ENCODE peak calls at places on chromosomes 2 and 18, in nine cellular contexts. H, A, E, K, C, V, I, R and W are unnamed samples.

GRCh38 chr2:102027036-102027702 is 35.4 kb downstream of the IL1R2 start:
- DNase-seq in I (no peak), K (no peak), V (no peak), H (no peak), E (no peak), C (no peak), A (peak), R (peak), W (no peak)

GRCh38 chr2:20190170-20190569 is 34.8 kb downstream of the SDC1 start:
- DNase-seq in C (no peak), H (no peak), A (no peak), R (no peak), I (no peak), V (no peak), E (no peak), K (no peak), W (no peak)

GRCh38 chr2:122203523-122203922 is 448.1 kb downstream of the TSN start:
- DNase-seq in R (peak), A (peak), E (no peak), K (no peak), V (peak), C (no peak), I (no peak), H (no peak), W (no peak)

GRCh38 chr2:36482576-36483214 is 115.3 kb downstream of the FEZ2 start:
- DNase-seq in R (peak), A (peak), V (peak), K (no peak), I (no peak), E (no peak), H (no peak), C (no peak), W (no peak)

GRCh38 chr2:239275037-239275685 is 125.7 kb downstream of the HDAC4 start:
- DNase-seq in E (peak), C (peak), K (peak), R (peak), H (peak), A (peak), V (peak), I (peak), W (no peak)

GRCh38 chr2:8159966-8160603 is 521.8 kb upstream of the ID2 start:
- DNase-seq in R (no peak), V (no peak), I (no peak), K (no peak), C (peak), A (no peak), H (no peak), E (peak), W (peak)

GRCh38 chr2:188291617-188292445 is at the start of gene GULP1:
- DNase-seq in E (no peak), K (peak), A (peak), I (peak), V (peak), R (no peak), H (peak), C (peak), W (peak)

GRCh38 chr18:10131783-10132381 is 218.1 kb downstream of the VAPA start:
- DNase-seq in A (no peak), K (no peak), H (no peak), I (no peak), V (peak), C (no peak), R (no peak), E (no peak), W (peak)

GRCh38 chr2:234631896-234632514 is 135.1 kb upstream of the ARL4C start:
- DNase-seq in K (no peak), V (no peak), I (no peak), A (no peak), C (no peak), E (no peak), R (no peak), H (no peak), W (peak)

GRCh38 chr2:159855153-159856140 is 57.4 kb upstream of the CD302 start:
- DNase-seq in E (no peak), V (no peak), A (peak), K (no peak), R (no peak), H (no peak), I (no peak), C (no peak), W (no peak)

GRCh38 chr18:45518770-45519169 is 96.5 kb upstream of the SLC14A2 start:
- DNase-seq in H (no peak), A (no peak), V (no peak), K (no peak), R (no peak), C (no peak), E (no peak), I (no peak), W (no peak)

GRCh38 chr2:232772540-232772939 is 3.8 kb downstream of the KCNJ13 start:
- DNase-seq in K (no peak), C (peak), I (no peak), V (no peak), E (peak), R (no peak), A (no peak), H (no peak), W (no peak)

GRCh38 chr18:22347624-22348511 is 69.8 kb downstream of the CTAGE1 start:
- DNase-seq in H (no peak), E (no peak), C (no peak), A (peak), V (peak), K (peak), R (no peak), I (peak), W (no peak)

GRCh38 chr2:38876407-38876806 is 631 bp downstream of the MORN2 start:
- DNase-seq in R (no peak), E (no peak), I (no peak), A (no peak), V (no peak), H (no peak), K (no peak), C (no peak), W (no peak)

GRCh38 chr2:31070339-31070738 is 67.9 kb downstream of the GALNT14 start:
- DNase-seq in V (no peak), H (peak), E (no peak), C (no peak), I (no peak), R (no peak), A (no peak), K (no peak), W (no peak)

GRCh38 chr2:204183608-204184007 is 247.0 kb downstream of the ICOS start:
- DNase-seq in H (no peak), V (no peak), I (no peak), A (no peak), K (no peak), C (no peak), R (no peak), E (no peak), W (no peak)

GRCh38 chr2:176652300-176653182 is 383.3 kb downstream of the MTX2 start:
- DNase-seq in K (no peak), I (peak), H (no peak), R (no peak), V (peak), C (peak), A (peak), E (peak), W (no peak)

GRCh38 chr2:120761164-120761861 is 25.6 kb downstream of the GLI2 start:
- DNase-seq in I (no peak), E (no peak), A (no peak), V (no peak), H (peak), K (no peak), C (no peak), R (no peak), W (no peak)

GRCh38 chr2:169095631-169096105 is 26.3 kb downstream of the DHRS9 start:
- DNase-seq in R (peak), A (peak), I (no peak), K (no peak), H (no peak), E (no peak), V (peak), C (no peak), W (no peak)

GRCh38 chr2:37610638-37611289 is 60.7 kb downstream of the CDC42EP3 start:
- DNase-seq in K (no peak), C (no peak), E (no peak), H (no peak), I (no peak), V (no peak), R (no peak), A (peak), W (no peak)

GRCh38 chr2:118492335-118492734 is 355.1 kb downstream of the EN1 start:
- DNase-seq in A (peak), V (peak), E (peak), H (no peak), I (no peak), K (no peak), R (no peak), C (no peak), W (no peak)
- TF ChIP-seq CTCF in A (peak), V (peak), E (no peak), H (peak), I (no peak), K (no peak), R (peak), C (no peak), W (no peak)

GRCh38 chr18:4276983-4277585 is 178.0 kb downstream of the DLGAP1 start:
- DNase-seq in H (no peak), I (no peak), C (peak), V (no peak), A (no peak), K (no peak), E (peak), R (no peak), W (no peak)
- TF ChIP-seq CTCF in H (no peak), I (no peak), C (no peak), V (no peak), A (no peak), K (no peak), E (no peak), R (no peak), W (no peak)

GRCh38 chr2:62297642-62298010 is 101.7 kb downstream of the B3GNT2 start:
- DNase-seq in H (no peak), K (no peak), E (peak), C (no peak), V (no peak), A (peak), R (no peak), I (no peak), W (no peak)
- TF ChIP-seq CTCF in H (no peak), K (no peak), E (peak), C (peak), V (peak), A (peak), R (peak), I (no peak), W (no peak)

GRCh38 chr2:48104418-48104817 is 198.1 kb upstream of the FBXO11 start:
- DNase-seq in R (no peak), A (no peak), I (no peak), H (no peak), C (no peak), V (no peak), K (no peak), E (no peak), W (no peak)

GRCh38 chr2:48108455-48108854 is 202.2 kb upstream of the FBXO11 start:
- DNase-seq in H (no peak), V (no peak), I (no peak), E (no peak), K (no peak), C (no peak), A (no peak), R (no peak), W (no peak)

GRCh38 chr2:48105848-48106247 is 199.6 kb upstream of the FBXO11 start:
- DNase-seq in C (no peak), E (no peak), A (no peak), V (no peak), R (no peak), I (no peak), H (no peak), K (no peak), W (no peak)

GRCh38 chr2:48109491-48110204 is 203.3 kb upstream of the FBXO11 start:
- DNase-seq in A (no peak), I (no peak), V (no peak), H (no peak), C (no peak), R (no peak), K (no peak), E (no peak), W (no peak)

GRCh38 chr2:48107326-48107925 is 201.1 kb upstream of the FBXO11 start:
- DNase-seq in E (no peak), C (no peak), K (peak), A (peak), V (peak), H (no peak), R (no peak), I (no peak), W (no peak)
- TF ChIP-seq CTCF in E (no peak), C (no peak), K (no peak), A (peak), V (no peak), H (no peak), R (no peak), I (no peak), W (no peak)

GRCh38 chr2:140808816-140809215 is 1322.0 kb downstream of the LRP1B start:
- DNase-seq in I (no peak), E (peak), V (no peak), A (peak), C (no peak), R (no peak), H (no peak), K (no peak), W (no peak)
- TF ChIP-seq CTCF in I (no peak), E (peak), V (no peak), A (peak), C (no peak), R (peak), H (no peak), K (no peak), W (peak)

GRCh38 chr2:223760838-223761502 is 76.4 kb downstream of the AP1S3 start:
- DNase-seq in R (peak), C (peak), K (peak), H (peak), V (peak), I (peak), E (peak), A (peak), W (peak)
- TF ChIP-seq CTCF in R (peak), C (peak), K (no peak), H (no peak), V (no peak), I (no peak), E (peak), A (peak), W (no peak)

GRCh38 chr2:3460831-3461544 is 58.3 kb downstream of the ADI1 start:
- DNase-seq in C (no peak), V (no peak), H (no peak), A (no peak), E (no peak), R (no peak), I (no peak), K (no peak), W (no peak)

GRCh38 chr2:3463156-3463835 is 56.0 kb downstream of the ADI1 start:
- DNase-seq in C (no peak), H (no peak), A (no peak), R (no peak), I (no peak), V (no peak), K (peak), E (no peak), W (no peak)

GRCh38 chr2:3461781-3462492 is 57.4 kb downstream of the ADI1 start:
- DNase-seq in C (peak), V (peak), A (peak), R (no peak), K (peak), I (no peak), H (no peak), E (peak), W (no peak)

GRCh38 chr2:3463914-3464313 is 55.4 kb downstream of the ADI1 start:
- DNase-seq in H (no peak), A (no peak), K (no peak), E (no peak), R (no peak), C (no peak), V (no peak), I (no peak), W (no peak)

GRCh38 chr2:3462493-3463104 is 56.7 kb downstream of the ADI1 start:
- DNase-seq in C (no peak), K (peak), E (no peak), R (no peak), I (no peak), A (no peak), V (no peak), H (no peak), W (no peak)
- TF ChIP-seq CTCF in C (no peak), K (peak), E (no peak), R (no peak), I (no peak), A (no peak), V (no peak), H (no peak), W (peak)

GRCh38 chr18:59459352-59460059 is 100.4 kb upstream of the LMAN1 start:
- DNase-seq in K (no peak), V (peak), H (no peak), E (peak), A (peak), I (no peak), C (peak), R (no peak), W (no peak)
- TF ChIP-seq CTCF in K (peak), V (peak), H (peak), E (peak), A (peak), I (peak), C (peak), R (peak), W (peak)

GRCh38 chr2:59462418-59463197 is 1090.8 kb downstream of the BCL11A start:
- DNase-seq in K (no peak), H (no peak), A (no peak), E (no peak), V (no peak), I (no peak), C (no peak), R (no peak), W (no peak)
- TF ChIP-seq CTCF in K (no peak), H (no peak), A (no peak), E (no peak), V (no peak), I (no peak), C (no peak), R (no peak), W (no peak)